ENCODE peak calls at places on chromosomes 5 and 9, in four cellular contexts. D is GM12878, L is HepG2, O is K562. S is an unnamed sample.

GRCh38 chr9:97388721-97389238 is 23.1 kb upstream of the TDRD7 start:
- DNase-seq in O (no peak), D (peak), L (no peak), S (no peak)

GRCh38 chr9:37618817-37619216 is 26.4 kb upstream of the TOMM5 start:
- DNase-seq in L (no peak), D (no peak), O (no peak), S (no peak)

GRCh38 chr5:83608122-83608521 is 112.5 kb downstream of the HAPLN1 start:
- DNase-seq in L (peak), D (no peak), O (peak), S (peak)

GRCh38 chr5:143896981-143897380 is 85.0 kb downstream of the HMHB1 start:
- DNase-seq in D (no peak), O (no peak), L (no peak), S (no peak)

GRCh38 chr9:133463234-133463863 is 3.6 kb downstream of the CACFD1 start:
- DNase-seq in L (no peak), D (no peak), O (peak), S (peak)

GRCh38 chr5:96765043-96765442 is 42.7 kb downstream of the ERAP1 start:
- DNase-seq in L (no peak), O (no peak), D (no peak), S (no peak)

GRCh38 chr5:157714480-157714879 is 16.7 kb upstream of the THG1L start:
- DNase-seq in O (no peak), L (no peak), D (no peak), S (no peak)

GRCh38 chr5:36651775-36652685 is 45.6 kb downstream of the SLC1A3 start:
- DNase-seq in D (no peak), O (no peak), L (no peak), S (no peak)

GRCh38 chr5:122906768-122907167 is 61.4 kb downstream of the SNX24 start:
- DNase-seq in L (no peak), D (no peak), O (no peak), S (no peak)
- TF ChIP-seq CREM in L (no peak), D (no peak), O (no peak), S (no peak)

GRCh38 chr5:76692651-76693050 is 23.3 kb upstream of the F2R start:
- DNase-seq in D (no peak), O (no peak), L (no peak), S (no peak)
- TF ChIP-seq CREM in D (no peak), O (no peak), L (no peak), S (no peak)

GRCh38 chr9:8419871-8420270 is 620.3 kb upstream of the DMAC1 start:
- DNase-seq in L (no peak), O (no peak), D (no peak), S (no peak)
- TF ChIP-seq CREM in L (no peak), O (no peak), D (no peak), S (no peak)

GRCh38 chr5:154486427-154486866 is 8.4 kb upstream of the HAND1 start:
- DNase-seq in O (no peak), L (no peak), D (no peak), S (peak)

GRCh38 chr5:154485092-154485491 is 7.1 kb upstream of the HAND1 start:
- DNase-seq in D (no peak), O (no peak), L (no peak), S (no peak)

GRCh38 chr5:154485850-154486426 is 7.9 kb upstream of the HAND1 start:
- DNase-seq in O (no peak), D (no peak), L (no peak), S (no peak)

GRCh38 chr5:154484393-154484944 is 6.4 kb upstream of the HAND1 start:
- DNase-seq in D (no peak), O (no peak), L (no peak), S (no peak)

GRCh38 chr5:154487541-154487940 is 9.5 kb upstream of the HAND1 start:
- DNase-seq in D (peak), L (no peak), O (no peak), S (no peak)
- TF ChIP-seq CREM in D (peak), L (no peak), O (no peak), S (no peak)

GRCh38 chr5:107925195-107925594 is 254.5 kb upstream of the EFNA5 start:
- DNase-seq in D (no peak), O (no peak), L (no peak), S (no peak)
- TF ChIP-seq CREM in D (no peak), O (no peak), L (no peak), S (no peak)

GRCh38 chr5:172558076-172558990 is 82.7 kb upstream of the NEURL1B start:
- DNase-seq in D (no peak), L (no peak), O (no peak), S (no peak)

GRCh38 chr5:172562443-172562842 is 78.6 kb upstream of the NEURL1B start:
- DNase-seq in O (no peak), D (no peak), L (no peak), S (no peak)

GRCh38 chr5:172559004-172559932 is 81.8 kb upstream of the NEURL1B start:
- DNase-seq in D (no peak), L (no peak), O (no peak), S (no peak)

GRCh38 chr5:172564187-172564586 is 76.9 kb upstream of the NEURL1B start:
- DNase-seq in O (no peak), L (peak), D (no peak), S (no peak)

DNA sequence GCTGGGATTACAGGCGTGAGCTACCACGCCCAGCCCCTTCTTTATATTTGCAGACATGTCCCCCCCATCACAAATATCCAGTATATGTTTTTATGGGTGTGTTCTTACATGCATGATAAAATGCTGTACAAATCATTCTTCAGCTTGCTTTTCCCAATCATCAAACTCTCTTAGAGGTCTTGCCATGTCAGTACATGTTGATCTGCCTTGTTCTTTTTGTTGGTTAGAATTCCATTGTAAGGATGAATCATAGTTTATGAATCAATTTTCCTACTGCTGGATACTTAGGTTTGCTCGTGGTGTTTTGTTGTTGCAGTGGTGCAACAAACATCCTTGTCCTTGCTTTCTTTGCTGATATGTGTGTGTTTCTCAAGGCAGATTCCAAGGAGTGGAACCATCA is 79.9 kb upstream of the NEURL1B start:
- DNase-seq in L (no peak), O (no peak), D (no peak), S (no peak)
- TF ChIP-seq CREM in L (no peak), O (no peak), D (no peak), S (no peak)

GRCh38 chr9:90789408-90789807 is 12.2 kb upstream of the SYK start:
- DNase-seq in D (no peak), O (no peak), L (no peak), S (no peak)

GRCh38 chr9:90783964-90784363 is 17.7 kb upstream of the SYK start:
- DNase-seq in L (no peak), D (no peak), O (no peak), S (no peak)

GRCh38 chr9:90778746-90779145 is 22.9 kb upstream of the SYK start:
- DNase-seq in O (no peak), D (no peak), L (no peak), S (peak)

GRCh38 chr9:90787771-90788460 is 13.7 kb upstream of the SYK start:
- DNase-seq in D (no peak), L (no peak), O (no peak), S (no peak)

DNA sequence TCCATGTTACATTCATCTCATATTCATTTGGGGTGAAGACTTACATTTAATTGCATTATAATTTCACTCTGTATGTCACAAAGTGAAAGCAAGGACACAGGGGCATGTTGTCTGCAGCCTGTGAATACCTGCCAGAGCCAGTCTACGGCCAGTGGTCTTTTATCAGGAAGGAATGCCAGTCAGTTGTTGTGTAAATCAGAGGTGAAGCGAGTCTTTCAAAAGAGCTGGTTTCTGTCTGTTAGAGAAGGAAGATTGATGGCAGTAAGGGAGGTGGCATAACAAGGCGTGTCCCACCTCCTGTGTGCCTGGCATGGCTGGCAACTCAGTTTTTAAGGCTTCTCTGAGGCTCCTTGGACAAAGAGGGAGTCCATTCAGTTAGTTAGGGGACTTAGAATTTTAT is 18.1 kb upstream of the SYK start:
- DNase-seq in D (no peak), O (no peak), L (no peak), S (peak)
- TF ChIP-seq CREM in D (no peak), O (no peak), L (no peak), S (no peak)

GRCh38 chr9:132003904-132004303 is 75.8 kb downstream of the MED27 start:
- DNase-seq in D (peak), L (no peak), O (no peak), S (no peak)
- TF ChIP-seq CREM in D (no peak), L (no peak), O (no peak), S (no peak)

DNA sequence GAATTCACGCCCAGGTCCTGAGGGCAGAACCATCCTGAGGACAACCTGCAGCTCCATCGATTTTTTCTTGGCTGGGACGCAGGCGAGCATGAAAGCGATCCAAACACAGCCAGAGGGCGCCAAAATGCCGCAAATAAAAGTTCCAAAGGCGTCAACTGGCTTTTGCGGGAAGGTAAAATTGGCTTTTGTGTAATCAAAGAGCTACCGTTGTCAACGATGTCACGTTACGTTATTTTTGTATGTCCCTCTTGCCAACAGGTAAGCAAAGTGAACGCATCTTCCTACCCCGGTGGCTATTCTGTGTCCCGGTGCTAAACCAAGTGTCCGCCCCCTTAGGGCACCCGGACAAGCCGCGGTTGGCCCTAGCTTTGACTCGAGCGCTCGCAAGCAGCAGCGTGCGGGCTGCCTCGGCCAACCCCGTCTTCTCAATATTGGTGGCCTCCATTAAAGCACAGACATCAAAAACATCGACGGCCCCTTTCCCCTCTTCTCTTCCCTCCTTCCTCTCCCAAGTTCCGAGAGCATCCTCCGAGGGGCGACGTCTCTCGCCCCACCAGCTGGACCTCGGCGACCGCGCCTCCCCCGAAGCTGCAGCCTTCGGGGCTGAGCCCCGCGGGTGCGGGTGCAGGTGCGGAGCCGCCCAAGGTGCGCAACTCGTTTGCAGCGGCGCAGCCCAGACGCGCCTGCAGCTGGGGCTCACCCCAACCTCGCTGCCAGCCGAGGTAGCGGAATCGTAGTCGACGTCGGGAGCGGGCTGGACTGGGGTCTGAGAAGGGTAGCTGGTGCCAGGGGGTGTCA is 1.1 kb upstream of the BASP1 start:
- DNase-seq in L (peak), O (peak), D (peak), S (peak)
- TF ChIP-seq CREM in L (no peak), O (no peak), D (no peak), S (no peak)

GRCh38 chr5:167730121-167730520 is 561.3 kb upstream of the WWC1 start:
- DNase-seq in L (no peak), D (no peak), O (no peak), S (no peak)
- TF ChIP-seq CREM in L (no peak), D (no peak), O (no peak), S (no peak)